ENCODE peak calls at places on chromosomes 11 and 22, in nine cellular contexts. M is ovary, L is tibial nerve, S is GM12878, Q is HepG2, V is sigmoid colon, Y is H1, T is K562, G is suprapubic skin. W is an unnamed sample. For H3K36me3, the result is how much of the 10 kb centered on the place peaks cover.

GRCh38 chr22:43319661-43320486 is 23.3 kb downstream of the SCUBE1 start:
- DNase-seq in M (no peak), L (no peak), S (no peak), Q (no peak), V (no peak), Y (no peak), T (no peak), G (no peak), W (no peak)

GRCh38 chr22:44319685-44320084 is 6.9 kb upstream of the SHISAL1 start:
- DNase-seq in M (no peak), L (no peak), S (no peak), Q (no peak), V (no peak), Y (no peak), T (no peak), G (no peak), W (no peak)

GRCh38 chr11:78532991-78533861 is 41.4 kb downstream of the NARS2 start:
- DNase-seq in M (no peak), L (no peak), S (peak), Q (no peak), V (no peak), Y (no peak), T (no peak), G (no peak), W (no peak)

GRCh38 chr11:69200331-69201047 is 44.8 kb downstream of the SMIM38 start:
- DNase-seq in M (no peak), L (no peak), S (no peak), Q (no peak), V (peak), Y (no peak), T (no peak), G (peak), W (no peak)

GRCh38 chr11:131668867-131669780 is 298.7 kb downstream of the NTM start:
- DNase-seq in M (no peak), L (no peak), S (no peak), Q (peak), V (peak), Y (no peak), T (peak), G (peak), W (no peak)

GRCh38 chr22:26981520-26981919 is 324.1 kb downstream of the MIAT start:
- DNase-seq in M (peak), L (no peak), S (no peak), Q (no peak), V (peak), Y (no peak), T (no peak), G (no peak), W (no peak)

GRCh38 chr11:16606784-16607674 is 131.4 kb upstream of the C11orf58 start:
- DNase-seq in M (peak), L (peak), S (no peak), Q (no peak), V (peak), Y (no peak), T (peak), G (no peak), W (no peak)

GRCh38 chr11:80822248-80822647 is 1381.4 kb upstream of the TENM4 start:
- DNase-seq in M (no peak), L (no peak), S (no peak), Q (no peak), V (no peak), Y (no peak), T (no peak), G (no peak), W (no peak)

GRCh38 chr22:50310209-50310722 is 2.8 kb upstream of the PLXNB2 start:
- DNase-seq in M (no peak), L (no peak), S (no peak), Q (peak), V (no peak), Y (no peak), T (no peak), G (no peak), W (peak)

GRCh38 chr11:36713715-36714114 is 115.7 kb upstream of the RAG2 start:
- DNase-seq in M (no peak), L (no peak), S (no peak), Q (no peak), V (no peak), Y (no peak), T (no peak), G (no peak), W (no peak)

GRCh38 chr11:131579932-131580387 is 209.5 kb downstream of the NTM start:
- DNase-seq in M (no peak), L (no peak), S (no peak), Q (peak), V (no peak), Y (no peak), T (peak), G (no peak), W (no peak)

GRCh38 chr11:22926341-22926740 is 66.1 kb upstream of the CCDC179 start:
- DNase-seq in M (no peak), L (no peak), S (no peak), Q (no peak), V (no peak), Y (no peak), T (no peak), G (no peak), W (no peak)

DNA sequence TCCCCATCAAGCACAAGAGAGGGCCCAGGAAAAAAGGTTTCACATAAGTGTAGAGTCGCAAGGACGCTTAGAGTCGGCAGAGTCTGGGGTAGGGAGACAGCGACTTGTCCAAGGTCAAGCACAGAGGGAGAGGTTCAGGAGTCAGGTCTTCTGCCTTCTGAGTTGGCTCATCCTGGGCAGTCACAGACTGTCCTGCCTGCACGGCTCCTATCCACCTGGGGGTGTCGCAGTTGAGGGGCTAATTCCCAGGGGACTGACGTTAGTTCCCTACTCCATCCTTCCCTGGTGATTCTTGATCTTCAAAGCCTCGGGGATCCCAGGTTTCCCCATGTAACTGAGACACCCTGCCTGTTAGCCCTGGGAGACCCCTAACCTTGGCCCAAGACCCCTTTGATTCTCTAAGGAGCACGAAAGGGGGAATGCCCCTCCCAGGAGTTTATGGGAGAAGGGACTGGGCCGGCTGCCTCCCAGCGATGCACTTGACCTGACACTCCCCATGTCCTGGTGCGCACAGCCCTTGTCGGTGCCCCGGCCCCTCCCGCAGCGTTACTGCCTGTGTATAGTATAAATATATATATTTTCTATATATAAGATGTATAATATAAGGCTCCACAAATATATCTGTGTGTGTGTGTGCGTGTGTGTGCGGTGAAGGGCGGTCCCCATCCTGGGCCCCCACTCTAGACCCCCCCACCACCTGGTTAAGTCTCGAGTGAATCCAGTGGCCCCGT is 14.7 kb upstream of the TAB1 start:
- DNase-seq in M (no peak), L (no peak), S (no peak), Q (peak), V (no peak), Y (no peak), T (peak), G (no peak), W (no peak)
- TF ChIP-seq EP300 in M (no peak), L (no peak), S (no peak), Q (no peak), V (no peak), Y (no peak), T (no peak), G (no peak), W (no peak)

DNA sequence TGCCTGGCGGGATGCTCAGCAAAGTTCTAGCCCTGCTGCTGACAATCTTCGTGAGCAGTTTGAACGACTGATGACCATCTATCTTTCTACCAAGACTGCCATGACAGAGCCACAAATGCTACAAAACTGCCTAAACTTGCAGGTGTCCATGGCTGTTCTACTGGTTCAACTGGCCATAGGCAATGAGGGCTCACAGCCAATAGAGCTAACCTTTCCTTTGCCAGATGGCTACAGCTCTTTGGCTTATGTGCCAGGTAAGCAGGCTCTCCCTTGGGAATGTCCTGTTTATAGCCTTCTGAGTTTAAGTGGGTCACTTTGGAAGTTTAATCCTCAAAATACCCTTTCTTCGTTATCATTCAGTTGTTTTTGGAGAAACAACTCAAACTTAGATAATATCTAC is 20.1 kb downstream of the UBE4A start:
- DNase-seq in M (no peak), L (no peak), S (no peak), Q (no peak), V (no peak), Y (no peak), T (no peak), G (no peak), W (no peak)
- H3K36me3 ChIP-seq in M (under half), L (half or more), S (under half), Q (under half), V (half or more), Y (under half), T (half or more), G (half or more), W (half or more)

DNA sequence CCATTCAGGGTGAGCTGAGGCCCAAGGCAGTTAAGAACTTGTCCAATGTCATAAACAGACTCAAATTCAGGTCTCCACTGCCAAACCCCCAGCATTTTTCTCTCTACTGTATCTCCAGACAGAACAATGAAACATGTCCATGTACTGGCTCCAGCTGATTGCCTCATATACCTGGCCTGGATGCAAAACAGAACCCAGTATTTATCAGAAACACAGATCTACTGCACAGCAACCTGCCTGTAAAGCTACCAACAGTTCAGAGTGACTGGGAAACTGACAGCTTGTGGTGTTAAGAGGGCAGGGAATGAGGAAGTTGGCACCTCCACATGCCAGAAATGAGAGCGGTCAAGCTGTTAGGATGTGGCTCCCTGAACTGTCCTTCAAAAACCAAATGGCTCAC is 41.6 kb downstream of the C11orf71 start:
- DNase-seq in M (no peak), L (no peak), S (no peak), Q (no peak), V (no peak), Y (no peak), T (no peak), G (no peak), W (no peak)
- TF ChIP-seq EP300 in M (no peak), L (no peak), S (no peak), Q (no peak), V (no peak), Y (no peak), T (no peak), G (no peak), W (no peak)

DNA sequence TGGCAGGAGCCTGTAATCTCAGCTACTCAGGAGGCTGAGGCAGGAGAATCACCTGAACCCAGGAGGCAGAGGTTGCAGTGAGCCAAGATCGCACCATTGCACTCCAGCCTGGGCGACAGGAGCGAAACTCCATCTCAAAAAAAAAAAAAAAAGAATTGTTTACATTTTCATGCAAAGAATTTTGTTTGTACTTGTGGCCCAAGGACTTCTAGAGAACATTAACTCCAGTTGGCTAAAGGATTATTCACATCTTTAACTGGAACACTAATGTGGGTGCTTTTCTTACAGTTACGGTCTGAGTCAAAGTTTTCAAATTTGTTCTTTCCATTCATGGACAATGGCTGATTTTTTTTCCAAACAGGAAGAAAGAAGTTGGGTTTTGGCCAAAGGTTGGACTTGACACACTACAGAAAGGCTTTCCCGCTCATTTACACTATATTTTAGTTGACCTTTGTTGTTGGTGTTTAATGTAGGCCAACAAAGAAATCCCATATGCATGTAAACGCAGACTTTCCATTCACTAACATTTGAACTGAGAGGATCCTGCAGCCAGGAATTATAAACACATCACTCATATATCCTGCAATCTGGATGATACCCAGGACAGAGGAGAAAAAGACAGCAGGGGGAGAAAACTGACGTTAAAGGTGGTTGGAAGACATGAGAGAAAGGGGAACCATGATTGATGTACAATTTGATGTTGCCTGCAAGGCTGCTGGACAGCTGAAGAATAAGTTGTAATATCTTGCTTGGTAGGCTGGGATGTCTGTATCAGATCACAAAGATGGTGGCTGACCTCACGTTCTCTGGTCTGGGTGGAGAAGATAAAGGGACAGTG is 13.1 kb downstream of the POU2AF1 start:
- DNase-seq in M (no peak), L (no peak), S (no peak), Q (peak), V (no peak), Y (no peak), T (no peak), G (no peak), W (no peak)
- H3K36me3 ChIP-seq in M (under half), L (under half), S (half or more), Q (under half), V (under half), Y (under half), T (under half), G (under half), W (under half)

GRCh38 chr11:118984825-118985224 is 13.1 kb upstream of the CENATAC start:
- DNase-seq in M (no peak), L (no peak), S (no peak), Q (no peak), V (no peak), Y (no peak), T (no peak), G (no peak), W (no peak)

DNA sequence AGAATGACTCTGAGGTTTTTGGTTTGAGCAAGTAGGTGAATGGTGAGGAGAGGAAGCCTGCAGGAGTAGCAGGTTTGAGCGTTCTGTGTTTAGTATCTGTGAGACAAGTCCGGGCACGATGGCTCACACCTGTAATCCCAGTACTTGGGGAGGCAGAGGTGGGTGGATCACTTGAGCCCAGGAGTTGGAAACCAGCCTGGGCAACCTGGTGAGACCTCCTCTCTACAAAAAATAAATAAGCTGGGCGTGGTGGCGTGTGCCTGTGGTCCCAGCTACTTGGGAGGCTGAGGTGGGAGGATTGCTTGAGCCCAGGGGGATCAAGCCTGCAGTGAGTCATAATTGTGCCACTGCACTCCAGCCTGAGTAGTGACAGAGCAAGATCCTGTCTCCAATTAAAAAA is 9.7 kb upstream of the CENATAC start:
- DNase-seq in M (no peak), L (no peak), S (no peak), Q (no peak), V (no peak), Y (no peak), T (no peak), G (no peak), W (no peak)
- TF ChIP-seq EP300 in M (no peak), L (no peak), S (no peak), Q (no peak), V (no peak), Y (no peak), T (no peak), G (no peak), W (no peak)

DNA sequence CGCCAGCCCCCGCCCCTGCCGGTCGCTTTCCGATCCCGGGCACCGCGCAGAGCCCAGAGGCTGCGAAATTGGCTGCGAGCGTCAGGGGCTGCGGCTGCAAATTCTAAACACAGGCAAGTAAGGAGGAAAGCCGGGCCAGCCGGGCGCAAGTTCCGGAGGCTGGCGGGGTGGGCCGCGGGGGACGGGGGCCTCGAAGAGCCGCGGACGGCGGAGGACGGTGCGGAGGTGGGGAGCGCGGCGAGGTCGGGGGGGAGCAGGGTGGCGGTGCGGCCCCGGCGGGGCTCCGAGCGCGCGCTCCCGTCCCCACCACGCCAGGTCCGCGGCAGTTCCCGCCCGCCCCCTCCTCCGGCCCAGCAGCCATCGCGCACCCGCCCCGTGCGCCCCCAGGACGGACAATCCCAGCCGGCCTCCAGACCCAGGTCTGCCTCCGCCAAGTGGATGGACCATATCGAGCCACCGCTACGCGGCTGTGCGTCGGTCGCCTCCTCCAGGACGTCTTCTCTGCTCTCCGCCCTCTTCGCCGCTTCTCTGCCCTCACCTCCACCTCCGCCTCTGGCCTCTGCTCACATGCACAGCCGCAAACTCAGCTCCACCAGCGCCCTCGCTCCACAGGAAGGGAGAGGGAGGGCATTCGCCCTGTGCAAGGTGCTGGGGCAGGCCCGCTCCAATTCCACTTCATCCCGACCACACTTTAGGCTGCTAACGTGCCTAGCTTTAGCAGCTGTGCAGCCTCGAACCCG is 7.2 kb downstream of the ELFN2 start:
- DNase-seq in M (no peak), L (no peak), S (no peak), Q (no peak), V (no peak), Y (peak), T (no peak), G (no peak), W (no peak)
- H3K36me3 ChIP-seq in M (under half), L (under half), S (under half), Q (under half), V (under half), Y (under half), T (under half), G (under half), W (under half)

DNA sequence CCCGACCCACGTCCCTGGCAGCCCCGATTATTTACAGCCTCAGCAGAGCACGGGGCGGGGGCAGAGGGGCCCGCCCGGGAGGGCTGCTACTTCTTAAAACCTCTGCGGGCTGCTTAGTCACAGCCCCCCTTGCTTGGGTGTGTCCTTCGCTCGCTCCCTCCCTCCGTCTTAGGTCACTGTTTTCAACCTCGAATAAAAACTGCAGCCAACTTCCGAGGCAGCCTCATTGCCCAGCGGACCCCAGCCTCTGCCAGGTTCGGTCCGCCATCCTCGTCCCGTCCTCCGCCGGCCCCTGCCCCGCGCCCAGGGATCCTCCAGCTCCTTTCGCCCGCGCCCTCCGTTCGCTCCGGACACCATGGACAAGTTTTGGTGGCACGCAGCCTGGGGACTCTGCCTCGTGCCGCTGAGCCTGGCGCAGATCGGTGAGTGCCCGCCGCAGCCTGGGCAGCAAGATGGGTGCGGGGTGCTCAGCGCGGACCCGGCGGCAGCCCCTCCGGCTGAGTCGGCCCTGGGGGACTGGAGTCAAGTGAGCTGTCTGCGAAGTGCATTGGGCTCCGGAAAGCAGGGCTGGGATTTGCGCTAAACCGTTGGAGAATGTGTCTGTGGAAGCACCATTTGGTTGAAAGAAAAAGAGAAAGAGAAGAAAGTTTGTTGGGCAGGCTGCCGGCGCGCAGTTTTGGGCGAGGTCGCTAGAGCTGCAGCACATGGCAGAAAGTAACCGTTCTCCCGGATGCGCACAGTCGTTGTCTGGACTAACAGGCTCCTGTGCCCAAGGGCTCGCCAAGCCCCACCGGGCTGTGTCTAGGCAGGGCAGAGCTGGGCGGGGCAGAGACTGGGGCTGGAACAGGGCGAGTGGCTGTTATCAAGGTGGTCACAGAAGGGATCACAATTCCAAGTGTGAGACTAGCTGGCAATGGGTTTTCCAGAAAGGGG is at the start of gene CD44:
- DNase-seq in M (peak), L (peak), S (no peak), Q (no peak), V (peak), Y (no peak), T (peak), G (peak), W (peak)
- TF ChIP-seq EP300 in M (no peak), L (no peak), S (no peak), Q (no peak), V (no peak), Y (no peak), T (no peak), G (no peak), W (no peak)